ENCODE peak calls at places on chromosome 4, in ten cellular contexts. One of them, this sample, is unnamed.

GRCh38 chr4:176824645-176825366 is 32.1 kb upstream of the VEGFC start:
- DNase-seq in body of pancreas: no peak
- DNase-seq in right lobe of liver: no peak
- DNase-seq in hepatocyte: no peak
- DNase-seq in A549: no peak
- DNase-seq in AG04450: no peak
- DNase-seq in BJ: no peak
- DNase-seq in cardiac fibroblast: peak; percentile 20
- DNase-seq in ovary: no peak
- DNase-seq in suprapubic skin: no peak
- DNase-seq in this sample: no peak

GRCh38 chr4:10164877-10165283 is 48.3 kb upstream of the WDR1 start:
- DNase-seq in body of pancreas: peak; percentile 19
- DNase-seq in right lobe of liver: no peak
- DNase-seq in hepatocyte: peak; percentile 63
- DNase-seq in A549: peak; percentile 31
- DNase-seq in AG04450: no peak
- DNase-seq in BJ: no peak
- DNase-seq in cardiac fibroblast: peak; percentile 77
- DNase-seq in ovary: peak; percentile 37
- DNase-seq in suprapubic skin: no peak
- DNase-seq in this sample: peak; percentile 52

GRCh38 chr4:70564033-70564432 is 28.0 kb upstream of the AMBN start:
- DNase-seq in body of pancreas: no peak
- DNase-seq in right lobe of liver: no peak
- DNase-seq in hepatocyte: peak; percentile 40
- DNase-seq in A549: no peak
- DNase-seq in AG04450: no peak
- DNase-seq in BJ: no peak
- DNase-seq in cardiac fibroblast: no peak
- DNase-seq in ovary: no peak
- DNase-seq in suprapubic skin: no peak
- DNase-seq in this sample: no peak

GRCh38 chr4:176467011-176467410 is 147.2 kb downstream of the SPCS3 start:
- DNase-seq in body of pancreas: no peak
- DNase-seq in right lobe of liver: no peak
- DNase-seq in hepatocyte: no peak
- DNase-seq in A549: no peak
- DNase-seq in AG04450: peak; percentile 11
- DNase-seq in BJ: peak; percentile 87
- DNase-seq in cardiac fibroblast: peak; percentile 31
- DNase-seq in ovary: no peak
- DNase-seq in suprapubic skin: no peak
- DNase-seq in this sample: no peak

GRCh38 chr4:1928356-1929235 is 57.4 kb downstream of the NSD2 start:
- DNase-seq in body of pancreas: no peak
- DNase-seq in right lobe of liver: no peak
- DNase-seq in hepatocyte: no peak
- DNase-seq in A549: no peak
- DNase-seq in AG04450: no peak
- DNase-seq in BJ: no peak
- DNase-seq in cardiac fibroblast: no peak
- DNase-seq in ovary: no peak
- DNase-seq in suprapubic skin: no peak
- DNase-seq in this sample: peak; percentile 15

GRCh38 chr4:57318694-57319093 is 208.5 kb upstream of the IGFBP7 start:
- DNase-seq in body of pancreas: no peak
- DNase-seq in right lobe of liver: no peak
- DNase-seq in hepatocyte: no peak
- DNase-seq in A549: no peak
- DNase-seq in AG04450: no peak
- DNase-seq in BJ: no peak
- DNase-seq in cardiac fibroblast: no peak
- DNase-seq in ovary: no peak
- DNase-seq in suprapubic skin: no peak
- DNase-seq in this sample: no peak

GRCh38 chr4:81745076-81745475 is 273.4 kb upstream of the RASGEF1B start:
- DNase-seq in body of pancreas: no peak
- DNase-seq in right lobe of liver: no peak
- DNase-seq in hepatocyte: no peak
- DNase-seq in A549: no peak
- DNase-seq in AG04450: no peak
- DNase-seq in BJ: no peak
- DNase-seq in cardiac fibroblast: no peak
- DNase-seq in ovary: no peak
- DNase-seq in suprapubic skin: no peak
- DNase-seq in this sample: no peak

GRCh38 chr4:22754091-22754490 is 61.4 kb downstream of the GBA3 start:
- DNase-seq in body of pancreas: no peak
- DNase-seq in right lobe of liver: no peak
- DNase-seq in hepatocyte: no peak
- DNase-seq in A549: no peak
- DNase-seq in AG04450: no peak
- DNase-seq in BJ: no peak
- DNase-seq in cardiac fibroblast: no peak
- DNase-seq in ovary: no peak
- DNase-seq in suprapubic skin: no peak
- DNase-seq in this sample: no peak

GRCh38 chr4:74092957-74093356 is 6.0 kb downstream of the CXCL2 start:
- DNase-seq in body of pancreas: peak; percentile 59
- DNase-seq in right lobe of liver: no peak
- DNase-seq in hepatocyte: no peak
- DNase-seq in A549: no peak
- DNase-seq in AG04450: no peak
- DNase-seq in BJ: no peak
- DNase-seq in cardiac fibroblast: peak; percentile 54
- DNase-seq in ovary: no peak
- DNase-seq in suprapubic skin: no peak
- DNase-seq in this sample: no peak

GRCh38 chr4:47528651-47529050 is 43.6 kb downstream of the ATP10D start:
- DNase-seq in body of pancreas: no peak
- DNase-seq in right lobe of liver: no peak
- DNase-seq in hepatocyte: no peak
- DNase-seq in A549: no peak
- DNase-seq in AG04450: no peak
- DNase-seq in BJ: peak; percentile 49
- DNase-seq in cardiac fibroblast: peak; percentile 74
- DNase-seq in ovary: no peak
- DNase-seq in suprapubic skin: no peak
- DNase-seq in this sample: peak; percentile 83

GRCh38 chr4:95118507-95118906 is 360.8 kb downstream of the BMPR1B start:
- DNase-seq in body of pancreas: no peak
- DNase-seq in right lobe of liver: no peak
- DNase-seq in hepatocyte: peak; percentile 50
- DNase-seq in A549: no peak
- DNase-seq in AG04450: no peak
- DNase-seq in BJ: no peak
- DNase-seq in cardiac fibroblast: no peak
- DNase-seq in ovary: no peak
- DNase-seq in suprapubic skin: no peak
- DNase-seq in this sample: no peak

GRCh38 chr4:133151301-133151680 is 2.2 kb downstream of the PCDH10 start:
- DNase-seq in body of pancreas: peak; percentile 17
- DNase-seq in right lobe of liver: no peak
- DNase-seq in hepatocyte: no peak
- DNase-seq in A549: peak; percentile 24
- DNase-seq in AG04450: no peak
- DNase-seq in BJ: no peak
- DNase-seq in cardiac fibroblast: no peak
- DNase-seq in ovary: peak; percentile 25
- DNase-seq in suprapubic skin: no peak
- DNase-seq in this sample: no peak

GRCh38 chr4:183831689-183832088 is 73.4 kb upstream of the STOX2 start:
- DNase-seq in body of pancreas: no peak
- DNase-seq in right lobe of liver: no peak
- DNase-seq in hepatocyte: no peak
- DNase-seq in A549: no peak
- DNase-seq in AG04450: no peak
- DNase-seq in BJ: no peak
- DNase-seq in cardiac fibroblast: no peak
- DNase-seq in ovary: no peak
- DNase-seq in suprapubic skin: no peak
- DNase-seq in this sample: no peak

GRCh38 chr4:147362868-147363440 is 117.9 kb upstream of the EDNRA start:
- DNase-seq in body of pancreas: peak; percentile 59
- DNase-seq in right lobe of liver: no peak
- DNase-seq in hepatocyte: peak; percentile 66
- DNase-seq in A549: no peak
- DNase-seq in AG04450: no peak
- DNase-seq in BJ: no peak
- DNase-seq in cardiac fibroblast: peak; percentile 89
- DNase-seq in ovary: peak; percentile 87
- DNase-seq in suprapubic skin: no peak
- DNase-seq in this sample: peak; percentile 83

DNA sequence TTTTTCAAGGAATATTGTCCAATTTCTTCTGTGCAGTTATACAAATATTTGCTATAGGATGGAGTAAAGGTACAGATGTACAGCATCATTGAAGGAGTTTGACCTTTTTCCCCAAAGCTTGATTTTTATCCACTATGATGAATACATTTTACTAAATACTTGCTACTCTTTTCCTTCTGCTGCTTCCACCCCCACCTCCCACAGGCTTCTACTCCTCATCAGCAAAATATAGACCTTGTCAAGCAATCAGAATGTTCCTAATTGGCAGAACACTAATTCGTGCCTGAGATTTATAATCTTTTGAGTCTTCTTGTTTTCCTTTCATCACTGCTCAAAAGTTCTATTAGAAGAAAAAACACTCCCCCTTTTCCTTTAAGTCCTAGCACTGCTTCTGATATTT is 3.8 kb upstream of the THAP9 start:
- DNase-seq in body of pancreas: no peak
- DNase-seq in right lobe of liver: no peak
- DNase-seq in hepatocyte: no peak
- DNase-seq in A549: no peak
- DNase-seq in AG04450: no peak
- DNase-seq in BJ: no peak
- DNase-seq in cardiac fibroblast: no peak
- DNase-seq in ovary: no peak
- DNase-seq in suprapubic skin: no peak
- DNase-seq in this sample: no peak
- H3K4me3 ChIP-seq in body of pancreas: no peak overlapping the region
- H3K4me3 ChIP-seq in right lobe of liver: no peak overlapping the region
- H3K4me3 ChIP-seq in hepatocyte: no peak overlapping the region
- H3K4me3 ChIP-seq in A549: no peak overlapping the region
- H3K4me3 ChIP-seq in AG04450: no peak overlapping the region
- H3K4me3 ChIP-seq in BJ: no peak overlapping the region
- H3K4me3 ChIP-seq in cardiac fibroblast: no peak overlapping the region
- H3K4me3 ChIP-seq in ovary: no peak overlapping the region
- H3K4me3 ChIP-seq in suprapubic skin: no peak overlapping the region
- H3K4me3 ChIP-seq in this sample: no peak overlapping the region

GRCh38 chr4:55758570-55758969 is 61.0 kb upstream of the EXOC1L start:
- DNase-seq in body of pancreas: no peak
- DNase-seq in right lobe of liver: no peak
- DNase-seq in hepatocyte: no peak
- DNase-seq in A549: no peak
- DNase-seq in AG04450: no peak
- DNase-seq in BJ: no peak
- DNase-seq in cardiac fibroblast: peak; percentile 26
- DNase-seq in ovary: no peak
- DNase-seq in suprapubic skin: no peak
- DNase-seq in this sample: peak; percentile 11

GRCh38 chr4:55754754-55755350 is 64.7 kb upstream of the EXOC1L start:
- DNase-seq in body of pancreas: no peak
- DNase-seq in right lobe of liver: no peak
- DNase-seq in hepatocyte: no peak
- DNase-seq in A549: no peak
- DNase-seq in AG04450: no peak
- DNase-seq in BJ: no peak
- DNase-seq in cardiac fibroblast: peak; percentile 75
- DNase-seq in ovary: no peak
- DNase-seq in suprapubic skin: no peak
- DNase-seq in this sample: peak; percentile 80

GRCh38 chr4:55756208-55756607 is 63.4 kb upstream of the EXOC1L start:
- DNase-seq in body of pancreas: no peak
- DNase-seq in right lobe of liver: no peak
- DNase-seq in hepatocyte: no peak
- DNase-seq in A549: no peak
- DNase-seq in AG04450: no peak
- DNase-seq in BJ: no peak
- DNase-seq in cardiac fibroblast: no peak
- DNase-seq in ovary: no peak
- DNase-seq in suprapubic skin: no peak
- DNase-seq in this sample: no peak

GRCh38 chr4:55757356-55758024 is 62.1 kb upstream of the EXOC1L start:
- DNase-seq in body of pancreas: no peak
- DNase-seq in right lobe of liver: no peak
- DNase-seq in hepatocyte: no peak
- DNase-seq in A549: no peak
- DNase-seq in AG04450: no peak
- DNase-seq in BJ: no peak
- DNase-seq in cardiac fibroblast: no peak
- DNase-seq in ovary: no peak
- DNase-seq in suprapubic skin: no peak
- DNase-seq in this sample: no peak

GRCh38 chr4:55758081-55758480 is 61.5 kb upstream of the EXOC1L start:
- DNase-seq in body of pancreas: no peak
- DNase-seq in right lobe of liver: no peak
- DNase-seq in hepatocyte: no peak
- DNase-seq in A549: no peak
- DNase-seq in AG04450: no peak
- DNase-seq in BJ: no peak
- DNase-seq in cardiac fibroblast: no peak
- DNase-seq in ovary: no peak
- DNase-seq in suprapubic skin: no peak
- DNase-seq in this sample: peak; percentile 60
- TF ChIP-seq CTCF in body of pancreas: no peak
- TF ChIP-seq CTCF in right lobe of liver: no peak
- TF ChIP-seq CTCF in hepatocyte: no peak
- TF ChIP-seq CTCF in A549: no peak
- TF ChIP-seq CTCF in AG04450: no peak
- TF ChIP-seq CTCF in BJ: no peak
- TF ChIP-seq CTCF in cardiac fibroblast: no peak
- TF ChIP-seq CTCF in ovary: no peak
- TF ChIP-seq CTCF in suprapubic skin: no peak
- TF ChIP-seq CTCF in this sample: no peak

DNA sequence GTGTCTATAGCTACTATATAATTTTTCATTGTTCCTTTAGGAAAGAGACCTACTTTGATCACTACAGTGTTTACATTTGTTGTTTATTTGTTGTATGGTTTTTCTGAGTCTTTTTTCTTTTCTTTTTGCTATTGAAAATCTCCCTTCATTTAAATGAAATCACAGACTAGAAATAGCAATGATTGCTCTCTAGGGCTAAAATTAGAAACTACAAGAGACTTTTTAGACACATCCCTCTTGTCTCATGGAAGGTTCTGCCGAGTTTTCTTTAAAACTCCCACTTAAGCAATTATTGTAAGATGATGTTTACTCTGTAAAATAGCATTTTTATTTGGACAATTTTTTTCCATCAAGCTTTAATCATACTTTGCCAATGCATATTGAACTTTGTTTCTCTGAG is 136.6 kb downstream of the PALLD start:
- DNase-seq in body of pancreas: no peak
- DNase-seq in right lobe of liver: no peak
- DNase-seq in hepatocyte: no peak
- DNase-seq in A549: no peak
- DNase-seq in AG04450: no peak
- DNase-seq in BJ: no peak
- DNase-seq in cardiac fibroblast: no peak
- DNase-seq in ovary: no peak
- DNase-seq in suprapubic skin: no peak
- DNase-seq in this sample: no peak
- H3K4me3 ChIP-seq in body of pancreas: no peak overlapping the region
- H3K4me3 ChIP-seq in right lobe of liver: no peak overlapping the region
- H3K4me3 ChIP-seq in hepatocyte: peak overlapping the region; percentile 73
- H3K4me3 ChIP-seq in A549: peak overlapping the region; percentile 58
- H3K4me3 ChIP-seq in AG04450: peak overlapping the region; percentile 8
- H3K4me3 ChIP-seq in BJ: no peak overlapping the region
- H3K4me3 ChIP-seq in cardiac fibroblast: no peak overlapping the region
- H3K4me3 ChIP-seq in ovary: peak overlapping the region; percentile 63
- H3K4me3 ChIP-seq in suprapubic skin: peak overlapping the region; percentile 56
- H3K4me3 ChIP-seq in this sample: no peak overlapping the region

GRCh38 chr4:162943263-162943662 is 223.4 kb downstream of the NAF1 start:
- DNase-seq in body of pancreas: no peak
- DNase-seq in right lobe of liver: no peak
- DNase-seq in hepatocyte: no peak
- DNase-seq in A549: no peak
- DNase-seq in AG04450: no peak
- DNase-seq in BJ: no peak
- DNase-seq in cardiac fibroblast: no peak
- DNase-seq in ovary: no peak
- DNase-seq in suprapubic skin: no peak
- DNase-seq in this sample: no peak
- TF ChIP-seq CTCF in body of pancreas: no peak
- TF ChIP-seq CTCF in right lobe of liver: no peak
- TF ChIP-seq CTCF in hepatocyte: no peak
- TF ChIP-seq CTCF in A549: no peak
- TF ChIP-seq CTCF in AG04450: no peak
- TF ChIP-seq CTCF in BJ: no peak
- TF ChIP-seq CTCF in cardiac fibroblast: no peak
- TF ChIP-seq CTCF in ovary: no peak
- TF ChIP-seq CTCF in suprapubic skin: no peak
- TF ChIP-seq CTCF in this sample: no peak